ENCODE peak calls at places on chromosome 4, in four cellular contexts. One of them, this sample, is unnamed. For H3K36me3, the result is how much of the 10 kb centered on the place peaks cover.

GRCh38 chr4:10587697-10588096 is 96.9 kb downstream of the CLNK start:
- DNase-seq in ovary: no peak
- DNase-seq in body of pancreas: no peak
- DNase-seq in lower lobe of right lung: no peak
- DNase-seq in this sample: no peak

GRCh38 chr4:680931-681645 is 6.7 kb downstream of the MYL5 start:
- DNase-seq in lower lobe of right lung: peak
- DNase-seq in ovary: peak
- DNase-seq in body of pancreas: peak
- DNase-seq in this sample: no peak

GRCh38 chr4:99462875-99463464 is 27.8 kb upstream of the ADH7 start:
- DNase-seq in body of pancreas: peak
- DNase-seq in lower lobe of right lung: no peak
- DNase-seq in ovary: peak
- DNase-seq in this sample: no peak

GRCh38 chr4:54277691-54278090 is 48.6 kb downstream of the PDGFRA start:
- DNase-seq in lower lobe of right lung: no peak
- DNase-seq in ovary: no peak
- DNase-seq in body of pancreas: peak
- DNase-seq in this sample: no peak

GRCh38 chr4:132759199-132759780 is 389.8 kb upstream of the PCDH10 start:
- DNase-seq in body of pancreas: no peak
- DNase-seq in ovary: no peak
- DNase-seq in lower lobe of right lung: no peak
- DNase-seq in this sample: no peak

GRCh38 chr4:53716011-53716410 is 124.7 kb upstream of the LNX1 start:
- DNase-seq in lower lobe of right lung: no peak
- DNase-seq in ovary: no peak
- DNase-seq in body of pancreas: no peak
- DNase-seq in this sample: no peak

GRCh38 chr4:184355111-184355604 is 119.2 kb downstream of the IRF2 start:
- DNase-seq in lower lobe of right lung: no peak
- DNase-seq in body of pancreas: peak
- DNase-seq in ovary: no peak
- DNase-seq in this sample: peak

GRCh38 chr4:139559692-139560091 is 3.7 kb upstream of the SETD7 start:
- DNase-seq in body of pancreas: no peak
- DNase-seq in ovary: no peak
- DNase-seq in lower lobe of right lung: no peak
- DNase-seq in this sample: no peak

GRCh38 chr4:36549256-36549655 is 267.8 kb downstream of the DTHD1 start:
- DNase-seq in ovary: no peak
- DNase-seq in lower lobe of right lung: no peak
- DNase-seq in body of pancreas: no peak
- DNase-seq in this sample: no peak

GRCh38 chr4:100590308-100590707 is 72.5 kb upstream of the EMCN start:
- DNase-seq in body of pancreas: no peak
- DNase-seq in ovary: no peak
- DNase-seq in lower lobe of right lung: no peak
- DNase-seq in this sample: no peak

GRCh38 chr4:165721815-165722214 is 151.2 kb upstream of the TLL1 start:
- DNase-seq in lower lobe of right lung: no peak
- DNase-seq in body of pancreas: peak
- DNase-seq in ovary: no peak
- DNase-seq in this sample: no peak

GRCh38 chr4:169048867-169049266 is 38.8 kb upstream of the CBR4 start:
- DNase-seq in ovary: no peak
- DNase-seq in body of pancreas: no peak
- DNase-seq in lower lobe of right lung: no peak
- DNase-seq in this sample: no peak

GRCh38 chr4:71009091-71009490 is 15.6 kb downstream of the DCK start:
- DNase-seq in body of pancreas: no peak
- DNase-seq in ovary: no peak
- DNase-seq in lower lobe of right lung: no peak
- DNase-seq in this sample: no peak

GRCh38 chr4:13478707-13479106 is 5.4 kb downstream of the RAB28 start:
- DNase-seq in ovary: no peak
- DNase-seq in body of pancreas: no peak
- DNase-seq in lower lobe of right lung: no peak
- DNase-seq in this sample: peak

GRCh38 chr4:10640535-10641159 is 43.9 kb downstream of the CLNK start:
- DNase-seq in body of pancreas: no peak
- DNase-seq in ovary: no peak
- DNase-seq in lower lobe of right lung: peak
- DNase-seq in this sample: no peak

GRCh38 chr4:122652379-122652778 is 31.5 kb upstream of the IL21 start:
- DNase-seq in lower lobe of right lung: no peak
- DNase-seq in ovary: peak
- DNase-seq in body of pancreas: peak
- DNase-seq in this sample: peak

GRCh38 chr4:172995161-172995560 is 173.4 kb upstream of the GALNT7 start:
- DNase-seq in body of pancreas: no peak
- DNase-seq in ovary: no peak
- DNase-seq in lower lobe of right lung: no peak
- DNase-seq in this sample: no peak

GRCh38 chr4:155741546-155741945 is 17.3 kb upstream of the GUCY1B1 start:
- DNase-seq in lower lobe of right lung: no peak
- DNase-seq in body of pancreas: no peak
- DNase-seq in ovary: no peak
- DNase-seq in this sample: no peak

GRCh38 chr4:139740531-139741041 is 75.0 kb downstream of the MGST2 start:
- DNase-seq in body of pancreas: peak
- DNase-seq in ovary: peak
- DNase-seq in lower lobe of right lung: peak
- DNase-seq in this sample: no peak

GRCh38 chr4:64340243-64341110 is 68.8 kb downstream of the TECRL start:
- DNase-seq in body of pancreas: no peak
- DNase-seq in lower lobe of right lung: no peak
- DNase-seq in ovary: no peak
- DNase-seq in this sample: no peak

GRCh38 chr4:10013722-10014121 is 7.6 kb downstream of the SLC2A9 start:
- DNase-seq in lower lobe of right lung: peak
- DNase-seq in body of pancreas: peak
- DNase-seq in ovary: no peak
- DNase-seq in this sample: no peak

GRCh38 chr4:26467724-26468123 is 22.6 kb downstream of the CCKAR start:
- DNase-seq in lower lobe of right lung: no peak
- DNase-seq in ovary: no peak
- DNase-seq in body of pancreas: no peak
- DNase-seq in this sample: no peak

GRCh38 chr4:140427104-140427918 is at the start of gene CLGN:
- DNase-seq in lower lobe of right lung: peak
- DNase-seq in ovary: peak
- DNase-seq in body of pancreas: peak
- DNase-seq in this sample: no peak

GRCh38 chr4:37793562-37793961 is 32.9 kb upstream of the PGM2 start:
- DNase-seq in ovary: no peak
- DNase-seq in lower lobe of right lung: no peak
- DNase-seq in body of pancreas: no peak
- DNase-seq in this sample: no peak

GRCh38 chr4:77021614-77022089 is 54.1 kb downstream of the CCNI start:
- DNase-seq in ovary: peak
- DNase-seq in lower lobe of right lung: no peak
- DNase-seq in body of pancreas: peak
- DNase-seq in this sample: no peak

GRCh38 chr4:108060686-108061321 is 71.1 kb downstream of the HADH start:
- DNase-seq in lower lobe of right lung: no peak
- DNase-seq in body of pancreas: no peak
- DNase-seq in ovary: no peak
- DNase-seq in this sample: no peak

GRCh38 chr4:6466756-6467381 is 5.5 kb downstream of the PPP2R2C start:
- DNase-seq in lower lobe of right lung: no peak
- DNase-seq in ovary: peak
- DNase-seq in body of pancreas: no peak
- DNase-seq in this sample: no peak

GRCh38 chr4:67087897-67088296 is 457.4 kb downstream of the CENPC start:
- DNase-seq in lower lobe of right lung: no peak
- DNase-seq in ovary: no peak
- DNase-seq in body of pancreas: peak
- DNase-seq in this sample: no peak

DNA sequence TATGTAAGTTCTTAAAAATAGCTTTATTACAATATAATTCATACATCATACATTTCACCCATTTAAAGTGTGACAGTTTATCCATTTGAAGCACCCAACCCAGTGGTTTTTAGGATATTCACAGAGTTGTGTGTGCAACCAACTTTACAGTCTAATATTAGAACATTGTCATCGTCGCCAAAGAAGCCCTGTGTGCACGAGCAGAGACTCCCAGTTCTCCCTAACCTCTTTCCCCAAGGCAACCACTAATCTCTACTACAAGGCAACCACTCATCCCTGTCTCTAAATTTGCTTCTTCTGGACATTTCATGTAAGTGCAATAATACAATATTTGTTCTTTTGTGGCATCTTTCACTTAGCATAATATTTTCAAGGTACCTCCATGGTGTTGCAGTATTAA is 47.7 kb downstream of the CLDN22 start:
- DNase-seq in body of pancreas: no peak
- DNase-seq in lower lobe of right lung: no peak
- DNase-seq in ovary: no peak
- DNase-seq in this sample: no peak
- H3K36me3 ChIP-seq in body of pancreas: under half
- H3K36me3 ChIP-seq in lower lobe of right lung: half or more
- H3K36me3 ChIP-seq in ovary: under half
- H3K36me3 ChIP-seq in this sample: half or more

DNA sequence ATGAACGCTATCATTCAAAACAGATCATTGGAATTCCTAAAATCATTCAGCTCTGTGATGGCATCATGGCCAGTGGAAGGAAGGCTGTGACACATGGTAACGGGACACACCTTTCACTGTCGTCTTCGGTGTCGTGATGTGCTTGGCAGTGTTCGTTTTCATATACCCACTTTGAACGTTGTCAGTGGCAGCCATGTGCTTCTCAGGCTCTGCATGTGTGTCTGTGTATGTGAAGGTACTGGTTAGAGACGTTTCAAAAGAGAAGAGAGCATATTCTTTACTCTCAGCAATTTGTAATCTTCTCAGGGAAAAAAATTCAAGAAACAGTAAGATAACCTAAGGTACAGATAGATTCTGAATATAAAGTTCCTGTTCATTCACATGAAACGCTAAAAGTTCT is 70.6 kb upstream of the MSANTD1 start:
- DNase-seq in ovary: no peak
- DNase-seq in lower lobe of right lung: no peak
- DNase-seq in body of pancreas: no peak
- DNase-seq in this sample: no peak
- H3K36me3 ChIP-seq in ovary: under half
- H3K36me3 ChIP-seq in lower lobe of right lung: half or more
- H3K36me3 ChIP-seq in body of pancreas: under half
- H3K36me3 ChIP-seq in this sample: under half

DNA sequence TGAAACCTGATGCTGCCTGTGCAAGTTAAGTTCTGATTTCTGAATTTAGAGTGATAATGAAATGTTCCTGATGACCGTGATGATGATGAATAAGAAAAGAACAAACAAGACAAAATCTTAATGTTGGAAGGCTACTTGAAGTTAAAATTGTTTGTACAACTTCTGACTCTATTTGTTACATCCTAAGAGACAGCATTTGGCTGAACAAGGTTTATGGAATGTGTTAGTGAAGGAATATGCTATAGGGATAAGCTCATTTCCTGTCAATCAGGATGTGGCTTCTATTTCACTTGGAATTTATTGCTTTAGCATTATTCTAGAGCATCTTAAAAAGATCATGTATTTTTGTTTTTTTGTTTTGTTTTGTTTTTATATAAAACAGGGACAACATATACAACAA is 267.5 kb downstream of the FAT4 start:
- DNase-seq in body of pancreas: no peak
- DNase-seq in lower lobe of right lung: no peak
- DNase-seq in ovary: no peak
- DNase-seq in this sample: no peak
- H3K36me3 ChIP-seq in body of pancreas: under half
- H3K36me3 ChIP-seq in lower lobe of right lung: under half
- H3K36me3 ChIP-seq in ovary: under half
- H3K36me3 ChIP-seq in this sample: under half

DNA sequence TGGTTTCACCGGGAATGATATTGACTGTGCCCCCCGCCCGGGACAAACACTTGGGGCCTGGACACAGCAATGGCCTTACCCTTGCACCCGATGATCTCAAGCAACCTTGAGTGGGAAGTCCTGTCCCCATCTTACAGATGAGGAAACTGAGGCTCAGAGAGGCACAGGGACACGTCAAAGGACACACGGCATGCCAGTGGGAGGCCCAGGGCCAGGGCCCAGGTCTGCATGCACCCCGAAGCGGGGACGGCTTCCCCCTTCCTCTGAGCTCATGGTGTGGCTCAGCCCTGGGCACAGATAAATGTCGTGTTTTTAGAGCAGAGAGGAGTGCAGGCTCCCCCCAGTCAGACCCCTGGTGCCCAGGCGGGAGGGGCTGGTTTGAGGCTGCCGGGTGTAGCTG is 33.9 kb upstream of the HTRA3 start:
- DNase-seq in lower lobe of right lung: peak
- DNase-seq in ovary: no peak
- DNase-seq in body of pancreas: no peak
- DNase-seq in this sample: no peak
- H3K36me3 ChIP-seq in lower lobe of right lung: half or more
- H3K36me3 ChIP-seq in ovary: under half
- H3K36me3 ChIP-seq in body of pancreas: under half
- H3K36me3 ChIP-seq in this sample: under half

GRCh38 chr4:25406081-25406692 is 29.1 kb downstream of the ANAPC4 start:
- DNase-seq in ovary: no peak
- DNase-seq in lower lobe of right lung: no peak
- DNase-seq in body of pancreas: no peak
- DNase-seq in this sample: no peak
- H3K36me3 ChIP-seq in ovary: under half
- H3K36me3 ChIP-seq in lower lobe of right lung: half or more
- H3K36me3 ChIP-seq in body of pancreas: under half
- H3K36me3 ChIP-seq in this sample: under half

GRCh38 chr4:1938027-1938426 is 66.8 kb downstream of the NSD2 start:
- DNase-seq in body of pancreas: no peak
- DNase-seq in ovary: no peak
- DNase-seq in lower lobe of right lung: no peak
- DNase-seq in this sample: no peak

GRCh38 chr4:1928356-1929235 is 57.4 kb downstream of the NSD2 start:
- DNase-seq in ovary: no peak
- DNase-seq in body of pancreas: no peak
- DNase-seq in lower lobe of right lung: no peak
- DNase-seq in this sample: no peak

GRCh38 chr4:1932736-1933135 is 61.5 kb downstream of the NSD2 start:
- DNase-seq in ovary: no peak
- DNase-seq in lower lobe of right lung: no peak
- DNase-seq in body of pancreas: no peak
- DNase-seq in this sample: no peak

GRCh38 chr4:1937550-1937949 is 66.4 kb downstream of the NSD2 start:
- DNase-seq in lower lobe of right lung: no peak
- DNase-seq in body of pancreas: no peak
- DNase-seq in ovary: no peak
- DNase-seq in this sample: no peak

GRCh38 chr4:1933700-1934099 is 62.5 kb downstream of the NSD2 start:
- DNase-seq in body of pancreas: peak
- DNase-seq in lower lobe of right lung: no peak
- DNase-seq in ovary: no peak
- DNase-seq in this sample: no peak
- H3K36me3 ChIP-seq in body of pancreas: under half
- H3K36me3 ChIP-seq in lower lobe of right lung: half or more
- H3K36me3 ChIP-seq in ovary: under half
- H3K36me3 ChIP-seq in this sample: half or more

This sample was measured in SK-N-MC.